ENCODE peak calls at places on chromosomes 3 and 15, in six cellular contexts. Z is epithelial cell of proximal tubule; U is DMS153; E is NB4; A is uterus; S is stimulated activated CD4-positive, alpha-beta T cell treated with anti-CD3 and anti-CD28 coated beads, Interleukin-1b, Interleukin-23, amount 100 ng/mL, for 4 hours. X is an unnamed sample.

GRCh38 chr3:11385329-11385728 is 113.1 kb downstream of the ATG7 start:
- DNase-seq in Z (no peak), S (no peak), A (no peak), E (no peak), U (no peak), X (no peak)

GRCh38 chr15:84594617-84595290 is 6.1 kb upstream of the ZSCAN2 start:
- DNase-seq in S (no peak), A (no peak), U (no peak), E (peak), Z (no peak), X (no peak)

GRCh38 chr3:133447751-133448477 is 48.1 kb downstream of the BFSP2 start:
- DNase-seq in S (no peak), A (no peak), Z (no peak), U (no peak), E (no peak), X (no peak)

GRCh38 chr3:57006048-57006709 is 54.3 kb upstream of the SPATA12 start:
- DNase-seq in A (no peak), U (peak), Z (no peak), S (no peak), E (no peak), X (no peak)

GRCh38 chr3:22859618-22860017 is 343.5 kb upstream of the UBE2E2 start:
- DNase-seq in U (no peak), A (no peak), Z (no peak), E (no peak), S (no peak), X (no peak)

GRCh38 chr3:13019706-13020105 is 53.5 kb downstream of the IQSEC1 start:
- DNase-seq in S (no peak), Z (no peak), A (no peak), E (no peak), U (no peak), X (no peak)

GRCh38 chr15:38461089-38461833 is 7.3 kb downstream of the FAM98B start:
- DNase-seq in S (no peak), E (no peak), U (no peak), A (no peak), Z (no peak), X (no peak)

GRCh38 chr3:148074916-148075315 is 622.8 kb upstream of the AGTR1 start:
- DNase-seq in E (no peak), Z (no peak), A (no peak), U (peak), S (no peak), X (peak)

GRCh38 chr3:130316164-130316563 is 29.3 kb upstream of the COL6A5 start:
- DNase-seq in A (peak), Z (no peak), S (no peak), E (no peak), U (no peak), X (no peak)

GRCh38 chr15:77376770-77377169 is 43.1 kb downstream of the PEAK1 start:
- DNase-seq in S (no peak), A (no peak), Z (no peak), U (no peak), E (no peak), X (no peak)

GRCh38 chr3:187967982-187968381 is 186.0 kb upstream of the LPP start:
- DNase-seq in U (no peak), Z (no peak), A (no peak), E (no peak), S (no peak), X (no peak)

GRCh38 chr3:176994876-176995781 is 202.2 kb downstream of the TBL1XR1 start:
- DNase-seq in Z (no peak), A (no peak), S (no peak), U (no peak), E (no peak), X (no peak)

GRCh38 chr15:27679621-27680521 is 419.2 kb downstream of the OCA2 start:
- DNase-seq in Z (no peak), A (no peak), S (no peak), U (peak), E (no peak), X (peak)

GRCh38 chr3:123149525-123149924 is 52.2 kb upstream of the SEC22A start:
- DNase-seq in A (no peak), U (no peak), Z (no peak), E (no peak), S (no peak), X (no peak)

GRCh38 chr15:93488157-93488803 is 399.3 kb upstream of the RGMA start:
- DNase-seq in S (no peak), Z (no peak), E (no peak), A (no peak), U (no peak), X (no peak)

GRCh38 chr15:63892794-63893441 is 59.2 kb upstream of the HERC1 start:
- DNase-seq in U (no peak), S (peak), E (peak), A (no peak), Z (no peak), X (no peak)

GRCh38 chr3:175430975-175431374 is 571.8 kb downstream of the NAALADL2 start:
- DNase-seq in U (no peak), E (no peak), A (no peak), Z (no peak), S (no peak), X (no peak)

GRCh38 chr3:194760740-194761139 is 75.1 kb downstream of the FAM43A start:
- DNase-seq in S (no peak), E (peak), A (no peak), Z (no peak), U (no peak), X (no peak)

GRCh38 chr3:170062769-170063168 is 25.0 kb downstream of the GPR160 start:
- DNase-seq in S (no peak), Z (no peak), U (no peak), A (no peak), E (no peak), X (no peak)

GRCh38 chr15:49715213-49715612 is 94.4 kb downstream of the DTWD1 start:
- DNase-seq in E (no peak), S (no peak), Z (no peak), U (no peak), A (no peak), X (no peak)

GRCh38 chr15:67142142-67143092 is 77.0 kb downstream of the SMAD3 start:
- DNase-seq in Z (no peak), S (no peak), E (no peak), U (no peak), A (peak), X (no peak)

GRCh38 chr3:151201046-151201730 is 1.8 kb downstream of the GPR171 start:
- DNase-seq in Z (no peak), A (no peak), S (no peak), E (no peak), U (no peak), X (no peak)

GRCh38 chr3:30500666-30501399 is 105.6 kb upstream of the TGFBR2 start:
- DNase-seq in E (no peak), Z (no peak), U (no peak), S (no peak), A (no peak), X (no peak)

GRCh38 chr3:25155696-25156471 is 272.2 kb upstream of the RARB start:
- DNase-seq in S (no peak), Z (peak), A (no peak), U (no peak), E (no peak), X (no peak)

X was measured in NCI-H2081 treated with DMSO at 0.1 percent for 48 hours.